ENCODE peak calls at places on chromosomes 2 and 18, in six cellular contexts. One of them, this sample, is unnamed.

GRCh38 chr2:119011162-119011909 is 69.3 kb downstream of the MARCO start:
- DNase-seq in NCI-H1417: peak
- DNase-seq in activated T-helper 1 cell treated with anti-CD3 and anti-CD28 coated beads, Interleukin-12 subunit alpha, Interleukin-12 subunit beta, Interleukin-2, Interleukin-4 antibody, amounts not matched to agents 30 ng/mL and 10 ng/mL and 1 ng/mL, durations not matched to agents 14 hours and 24 hours and 36 hours: no peak
- DNase-seq in NCI-H1105: peak
- DNase-seq in EL: peak
- DNase-seq in NCI-H774: peak
- DNase-seq in this sample: no peak

GRCh38 chr2:11835403-11835802 is 89.0 kb downstream of the LPIN1 start:
- DNase-seq in NCI-H1417: no peak
- DNase-seq in activated T-helper 1 cell treated with anti-CD3 and anti-CD28 coated beads, Interleukin-12 subunit alpha, Interleukin-12 subunit beta, Interleukin-2, Interleukin-4 antibody, amounts not matched to agents 30 ng/mL and 10 ng/mL and 1 ng/mL, durations not matched to agents 14 hours and 24 hours and 36 hours: no peak
- DNase-seq in NCI-H1105: no peak
- DNase-seq in EL: no peak
- DNase-seq in NCI-H774: no peak
- DNase-seq in this sample: no peak

GRCh38 chr2:159138642-159139182 is 147.8 kb downstream of the WDSUB1 start:
- DNase-seq in NCI-H1417: no peak
- DNase-seq in activated T-helper 1 cell treated with anti-CD3 and anti-CD28 coated beads, Interleukin-12 subunit alpha, Interleukin-12 subunit beta, Interleukin-2, Interleukin-4 antibody, amounts not matched to agents 30 ng/mL and 10 ng/mL and 1 ng/mL, durations not matched to agents 14 hours and 24 hours and 36 hours: no peak
- DNase-seq in NCI-H1105: no peak
- DNase-seq in EL: no peak
- DNase-seq in NCI-H774: no peak
- DNase-seq in this sample: no peak

GRCh38 chr2:100580474-100581264 is 17.9 kb downstream of the PDCL3 start:
- DNase-seq in NCI-H1417: no peak
- DNase-seq in activated T-helper 1 cell treated with anti-CD3 and anti-CD28 coated beads, Interleukin-12 subunit alpha, Interleukin-12 subunit beta, Interleukin-2, Interleukin-4 antibody, amounts not matched to agents 30 ng/mL and 10 ng/mL and 1 ng/mL, durations not matched to agents 14 hours and 24 hours and 36 hours: peak
- DNase-seq in NCI-H1105: no peak
- DNase-seq in EL: no peak
- DNase-seq in NCI-H774: no peak
- DNase-seq in this sample: peak

GRCh38 chr2:179104736-179105135 is 54.8 kb upstream of the CCDC141 start:
- DNase-seq in NCI-H1417: no peak
- DNase-seq in activated T-helper 1 cell treated with anti-CD3 and anti-CD28 coated beads, Interleukin-12 subunit alpha, Interleukin-12 subunit beta, Interleukin-2, Interleukin-4 antibody, amounts not matched to agents 30 ng/mL and 10 ng/mL and 1 ng/mL, durations not matched to agents 14 hours and 24 hours and 36 hours: no peak
- DNase-seq in NCI-H1105: no peak
- DNase-seq in EL: peak
- DNase-seq in NCI-H774: no peak
- DNase-seq in this sample: no peak

GRCh38 chr2:143514413-143514812 is 385.2 kb downstream of the ARHGAP15 start:
- DNase-seq in NCI-H1417: no peak
- DNase-seq in activated T-helper 1 cell treated with anti-CD3 and anti-CD28 coated beads, Interleukin-12 subunit alpha, Interleukin-12 subunit beta, Interleukin-2, Interleukin-4 antibody, amounts not matched to agents 30 ng/mL and 10 ng/mL and 1 ng/mL, durations not matched to agents 14 hours and 24 hours and 36 hours: no peak
- DNase-seq in NCI-H1105: no peak
- DNase-seq in EL: no peak
- DNase-seq in NCI-H774: no peak
- DNase-seq in this sample: no peak

GRCh38 chr2:73264783-73265182 is 19.5 kb downstream of the FBXO41 start:
- DNase-seq in NCI-H1417: no peak
- DNase-seq in activated T-helper 1 cell treated with anti-CD3 and anti-CD28 coated beads, Interleukin-12 subunit alpha, Interleukin-12 subunit beta, Interleukin-2, Interleukin-4 antibody, amounts not matched to agents 30 ng/mL and 10 ng/mL and 1 ng/mL, durations not matched to agents 14 hours and 24 hours and 36 hours: no peak
- DNase-seq in NCI-H1105: no peak
- DNase-seq in EL: no peak
- DNase-seq in NCI-H774: no peak
- DNase-seq in this sample: no peak

GRCh38 chr2:216074794-216075193 is 6.8 kb downstream of the PECR start:
- DNase-seq in NCI-H1417: no peak
- DNase-seq in activated T-helper 1 cell treated with anti-CD3 and anti-CD28 coated beads, Interleukin-12 subunit alpha, Interleukin-12 subunit beta, Interleukin-2, Interleukin-4 antibody, amounts not matched to agents 30 ng/mL and 10 ng/mL and 1 ng/mL, durations not matched to agents 14 hours and 24 hours and 36 hours: no peak
- DNase-seq in NCI-H1105: no peak
- DNase-seq in EL: peak
- DNase-seq in NCI-H774: no peak
- DNase-seq in this sample: no peak

GRCh38 chr18:57294547-57294946 is 57.8 kb upstream of the ST8SIA3 start:
- DNase-seq in NCI-H1417: no peak
- DNase-seq in activated T-helper 1 cell treated with anti-CD3 and anti-CD28 coated beads, Interleukin-12 subunit alpha, Interleukin-12 subunit beta, Interleukin-2, Interleukin-4 antibody, amounts not matched to agents 30 ng/mL and 10 ng/mL and 1 ng/mL, durations not matched to agents 14 hours and 24 hours and 36 hours: no peak
- DNase-seq in NCI-H1105: no peak
- DNase-seq in EL: no peak
- DNase-seq in NCI-H774: no peak
- DNase-seq in this sample: no peak

GRCh38 chr18:55337908-55338521 is 250.0 kb downstream of the TCF4 start:
- DNase-seq in NCI-H1417: no peak
- DNase-seq in activated T-helper 1 cell treated with anti-CD3 and anti-CD28 coated beads, Interleukin-12 subunit alpha, Interleukin-12 subunit beta, Interleukin-2, Interleukin-4 antibody, amounts not matched to agents 30 ng/mL and 10 ng/mL and 1 ng/mL, durations not matched to agents 14 hours and 24 hours and 36 hours: no peak
- DNase-seq in NCI-H1105: no peak
- DNase-seq in EL: no peak
- DNase-seq in NCI-H774: no peak
- DNase-seq in this sample: no peak

GRCh38 chr2:114769991-114770390 is 327.6 kb downstream of the DPP10 start:
- DNase-seq in NCI-H1417: no peak
- DNase-seq in activated T-helper 1 cell treated with anti-CD3 and anti-CD28 coated beads, Interleukin-12 subunit alpha, Interleukin-12 subunit beta, Interleukin-2, Interleukin-4 antibody, amounts not matched to agents 30 ng/mL and 10 ng/mL and 1 ng/mL, durations not matched to agents 14 hours and 24 hours and 36 hours: no peak
- DNase-seq in NCI-H1105: no peak
- DNase-seq in EL: no peak
- DNase-seq in NCI-H774: no peak
- DNase-seq in this sample: no peak

GRCh38 chr2:73759904-73760303 is 20.0 kb downstream of the DUSP11 start:
- DNase-seq in NCI-H1417: no peak
- DNase-seq in activated T-helper 1 cell treated with anti-CD3 and anti-CD28 coated beads, Interleukin-12 subunit alpha, Interleukin-12 subunit beta, Interleukin-2, Interleukin-4 antibody, amounts not matched to agents 30 ng/mL and 10 ng/mL and 1 ng/mL, durations not matched to agents 14 hours and 24 hours and 36 hours: no peak
- DNase-seq in NCI-H1105: no peak
- DNase-seq in EL: no peak
- DNase-seq in NCI-H774: no peak
- DNase-seq in this sample: no peak